ENCODE peak calls at places on chromosomes 7 and 10, in five cellular contexts. H is activated CD8-positive, alpha-beta memory T cell treated with anti-CD3 and anti-CD28 coated beads for 48 hours; W is chondrocyte; E is stimulated activated CD8-positive, alpha-beta memory T cell treated with anti-CD3 and anti-CD28 coated beads, Interleukin-15, amount 100 ng/mL, for 48 hours; I is nephron progenitor cell. D is an unnamed sample.

GRCh38 chr7:117071597-117071996 is 118.3 kb downstream of the ST7 start:
- DNase-seq in H (no peak), W (no peak), E (no peak), I (no peak), D (no peak)

GRCh38 chr7:1765336-1765735 is 95.3 kb downstream of the ELFN1 start:
- DNase-seq in H (no peak), W (no peak), E (no peak), I (no peak), D (no peak)

GRCh38 chr7:91276909-91277308 is 12.7 kb downstream of the FZD1 start:
- DNase-seq in H (no peak), W (no peak), E (no peak), I (no peak), D (no peak)

GRCh38 chr10:90847436-90847835 is 10.4 kb downstream of the HTR7 start:
- DNase-seq in H (no peak), W (no peak), E (no peak), I (no peak), D (peak)

GRCh38 chr7:129122086-129122750 is 22.3 kb upstream of the TSPAN33 start:
- DNase-seq in H (no peak), W (no peak), E (no peak), I (no peak), D (no peak)

GRCh38 chr7:155435110-155435509 is 22.8 kb upstream of the EN2 start:
- DNase-seq in H (no peak), W (peak), E (no peak), I (no peak), D (no peak)

GRCh38 chr7:91609525-91609924 is 271.0 kb downstream of the MTERF1 start:
- DNase-seq in H (no peak), W (no peak), E (no peak), I (no peak), D (no peak)

GRCh38 chr7:141464551-141464950 is 86.7 kb upstream of the AGK start:
- DNase-seq in H (no peak), W (no peak), E (no peak), I (no peak), D (no peak)

GRCh38 chr7:32869716-32870115 is 21.8 kb downstream of the KBTBD2 start:
- DNase-seq in H (no peak), W (no peak), E (no peak), I (no peak), D (no peak)

D was measured in RWPE1.